ENCODE peak calls at places on chromosomes 1 and 21, in ten cellular contexts. H is NCI-H1105; Q is activated CD8-positive, alpha-beta memory T cell treated with anti-CD3 and anti-CD28 coated beads, Interleukin-2, amount 50 U/mL, for 4 hours; Z is hypothalamus; F is pancreas; N is left ventricle myocardium superior; L is fibroblast of pulmonary artery; J is activated B cell treated with CpG ODN at 0.5 μM for 24 hours; B is CD8-positive, alpha-beta memory T cell; R is RKO. G is an unnamed sample.

GRCh38 chr1:2406451-2407041 is 5.8 kb downstream of the PEX10 start:
- DNase-seq in H (no peak), Q (no peak), Z (no peak), F (no peak), N (no peak), L (no peak), J (no peak), B (no peak), R (no peak), G (no peak)

GRCh38 chr1:29450591-29450990 is 214.3 kb downstream of the PTPRU start:
- DNase-seq in H (no peak), Q (no peak), Z (no peak), F (no peak), N (no peak), L (no peak), J (no peak), B (no peak), R (no peak), G (no peak)

GRCh38 chr1:201827321-201828281 is 1.4 kb upstream of the IPO9 start:
- DNase-seq in H (no peak), Q (no peak), Z (no peak), F (no peak), N (no peak), L (peak; percentile 41), J (no peak), B (no peak), R (no peak), G (no peak)

GRCh38 chr1:180188103-180188506 is 33.4 kb downstream of the QSOX1 start:
- DNase-seq in H (peak; percentile 66), Q (no peak), Z (peak; percentile 26), F (no peak), N (peak; percentile 52), L (peak; percentile 68), J (no peak), B (no peak), R (peak; percentile 70), G (peak; percentile 60)

GRCh38 chr1:184866991-184867788 is 107.1 kb downstream of the NIBAN1 start:
- DNase-seq in H (no peak), Q (peak; percentile 39), Z (no peak), F (no peak), N (no peak), L (peak; percentile 98), J (no peak), B (peak; percentile 40), R (no peak), G (no peak)

GRCh38 chr1:58979085-58979484 is 195.2 kb upstream of the JUN start:
- DNase-seq in H (no peak), Q (no peak), Z (no peak), F (no peak), N (no peak), L (no peak), J (no peak), B (no peak), R (no peak), G (no peak)

GRCh38 chr1:110554871-110555801 is 36.2 kb upstream of the KCNA10 start:
- DNase-seq in H (no peak), Q (peak; percentile 66), Z (peak; percentile 80), F (peak; percentile 33), N (peak; percentile 78), L (peak; percentile 26), J (peak; percentile 50), B (peak; percentile 23), R (no peak), G (peak; percentile 2)

GRCh38 chr21:44934797-44935532 is 4.9 kb upstream of the SLX9 start:
- DNase-seq in H (no peak), Q (no peak), Z (no peak), F (no peak), N (no peak), L (no peak), J (no peak), B (no peak), R (no peak), G (no peak)

GRCh38 chr1:21066365-21067012 is 110.2 kb downstream of the EIF4G3 start:
- DNase-seq in H (no peak), Q (no peak), Z (no peak), F (no peak), N (no peak), L (no peak), J (no peak), B (no peak), R (no peak), G (no peak)

GRCh38 chr1:78490861-78491310 is at the start of gene PTGFR:
- DNase-seq in H (peak; percentile 73), Q (no peak), Z (no peak), F (no peak), N (peak; percentile 44), L (peak; percentile 18), J (no peak), B (no peak), R (no peak), G (no peak)

GRCh38 chr1:234609528-234610042 is 393 bp downstream of the IRF2BP2 start:
- DNase-seq in H (no peak), Q (peak; percentile 44), Z (no peak), F (no peak), N (no peak), L (no peak), J (no peak), B (no peak), R (no peak), G (no peak)

GRCh38 chr1:27536767-27537166 is 46.8 kb upstream of the WASF2 start:
- DNase-seq in H (no peak), Q (no peak), Z (peak; percentile 81), F (no peak), N (peak; percentile 84), L (peak; percentile 76), J (no peak), B (no peak), R (no peak), G (peak; percentile 93)

GRCh38 chr1:230701895-230702768 is 11.8 kb downstream of the AGT start:
- DNase-seq in H (no peak), Q (no peak), Z (no peak), F (no peak), N (no peak), L (no peak), J (no peak), B (no peak), R (no peak), G (no peak)

G was measured in DMS79.